ENCODE peak calls at places on chromosome 20, in six cellular contexts. S is WTC11, Z is H1, P is GM12878, O is K562, B is HepG2. L is an unnamed sample.

GRCh38 chr20:52665441-52665840 is 306.7 kb upstream of the TSHZ2 start:
- DNase-seq in S (no peak), Z (no peak), P (no peak), O (no peak), B (no peak), L (no peak)

GRCh38 chr20:17652411-17652810 is 29.6 kb downstream of the RRBP1 start:
- DNase-seq in S (no peak), Z (no peak), P (no peak), O (no peak), B (no peak), L (no peak)

GRCh38 chr20:9886227-9886626 is 47.4 kb upstream of the PAK5 start:
- DNase-seq in S (no peak), Z (no peak), P (no peak), O (no peak), B (no peak), L (no peak)

GRCh38 chr20:6702144-6702543 is 65.3 kb upstream of the BMP2 start:
- DNase-seq in S (no peak), Z (no peak), P (no peak), O (no peak), B (no peak), L (no peak)

GRCh38 chr20:34001378-34001777 is 7.7 kb downstream of the RALY start:
- DNase-seq in S (no peak), Z (no peak), P (no peak), O (no peak), B (no peak), L (no peak)

GRCh38 chr20:18832801-18833200 is 19.2 kb downstream of the SCP2D1 start:
- DNase-seq in S (no peak), Z (no peak), P (no peak), O (no peak), B (no peak), L (no peak)

GRCh38 chr20:61636531-61637116 is 384.6 kb downstream of the CDH4 start:
- DNase-seq in S (peak), Z (no peak), P (no peak), O (no peak), B (no peak), L (no peak)

GRCh38 chr20:62978559-62978938 is 26.0 kb downstream of the SLC17A9 start:
- DNase-seq in S (no peak), Z (no peak), P (no peak), O (no peak), B (no peak), L (no peak)

GRCh38 chr20:15176929-15177328 is 839.5 kb upstream of the FLRT3 start:
- DNase-seq in S (no peak), Z (no peak), P (no peak), O (no peak), B (no peak), L (no peak)

GRCh38 chr20:31684153-31685003 is 38.3 kb downstream of the BCL2L1 start:
- DNase-seq in S (no peak), Z (no peak), P (no peak), O (no peak), B (no peak), L (no peak)

GRCh38 chr20:51386586-51386985 is 155.9 kb downstream of the NFATC2 start:
- DNase-seq in S (no peak), Z (no peak), P (no peak), O (no peak), B (no peak), L (no peak)

GRCh38 chr20:38180781-38181180 is 15.7 kb upstream of the TGM2 start:
- DNase-seq in S (no peak), Z (no peak), P (no peak), O (no peak), B (no peak), L (no peak)

GRCh38 chr20:16123623-16124022 is 449.6 kb downstream of the KIF16B start:
- DNase-seq in S (no peak), Z (no peak), P (no peak), O (no peak), B (no peak), L (no peak)

GRCh38 chr20:42635699-42636411 is 553.9 kb downstream of the PTPRT start:
- DNase-seq in S (no peak), Z (no peak), P (no peak), O (no peak), B (no peak), L (no peak)
- TF ChIP-seq ATF3 in S (no peak), Z (no peak), P (no peak), O (no peak), B (no peak), L (no peak)

DNA sequence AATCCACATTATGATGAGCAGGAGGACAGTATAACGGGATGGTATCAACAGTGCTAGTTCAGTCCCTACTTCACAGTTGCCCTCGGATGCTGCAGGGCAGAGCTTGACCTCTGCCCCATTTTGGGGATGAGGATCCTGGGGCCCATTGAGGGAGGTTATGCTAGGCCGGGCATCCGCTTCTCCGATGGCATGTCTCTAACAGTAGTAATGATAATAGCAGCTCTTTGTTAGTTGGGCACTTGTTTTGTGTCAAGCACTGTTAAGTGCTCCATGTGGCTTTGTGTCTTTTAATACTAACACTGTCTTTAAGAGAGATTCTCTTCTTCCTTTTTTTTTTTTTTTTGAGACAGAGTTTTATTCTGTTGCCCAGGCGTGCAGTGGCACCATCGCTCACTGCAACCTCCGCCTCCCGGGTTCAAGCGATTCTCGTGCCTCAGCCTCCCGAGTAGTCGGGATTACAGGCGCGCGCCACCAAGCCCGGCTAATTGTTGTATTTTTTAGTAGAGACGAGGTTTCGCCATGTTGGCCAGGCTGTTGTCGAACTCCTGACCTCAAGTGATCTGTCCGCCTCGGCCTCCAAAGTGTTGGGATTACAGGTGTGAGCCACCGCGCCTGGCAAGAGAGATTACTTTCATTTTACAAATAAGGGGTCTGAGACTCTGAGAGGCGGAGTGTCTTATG is 1.1 kb downstream of the MAPRE1 start:
- DNase-seq in S (no peak), Z (no peak), P (no peak), O (no peak), B (no peak), L (no peak)
- TF ChIP-seq ATF3 in S (no peak), Z (no peak), P (no peak), O (no peak), B (no peak), L (no peak)

GRCh38 chr20:36066777-36067176 is 87.8 kb upstream of the EPB41L1 start:
- DNase-seq in S (no peak), Z (no peak), P (no peak), O (no peak), B (no peak), L (no peak)

GRCh38 chr20:36074983-36075382 is 79.6 kb upstream of the EPB41L1 start:
- DNase-seq in S (no peak), Z (no peak), P (no peak), O (no peak), B (no peak), L (no peak)

GRCh38 chr20:36065427-36065998 is 89.0 kb upstream of the EPB41L1 start:
- DNase-seq in S (no peak), Z (no peak), P (no peak), O (no peak), B (no peak), L (no peak)

GRCh38 chr20:36071848-36072247 is 82.7 kb upstream of the EPB41L1 start:
- DNase-seq in S (no peak), Z (no peak), P (no peak), O (no peak), B (no peak), L (no peak)

DNA sequence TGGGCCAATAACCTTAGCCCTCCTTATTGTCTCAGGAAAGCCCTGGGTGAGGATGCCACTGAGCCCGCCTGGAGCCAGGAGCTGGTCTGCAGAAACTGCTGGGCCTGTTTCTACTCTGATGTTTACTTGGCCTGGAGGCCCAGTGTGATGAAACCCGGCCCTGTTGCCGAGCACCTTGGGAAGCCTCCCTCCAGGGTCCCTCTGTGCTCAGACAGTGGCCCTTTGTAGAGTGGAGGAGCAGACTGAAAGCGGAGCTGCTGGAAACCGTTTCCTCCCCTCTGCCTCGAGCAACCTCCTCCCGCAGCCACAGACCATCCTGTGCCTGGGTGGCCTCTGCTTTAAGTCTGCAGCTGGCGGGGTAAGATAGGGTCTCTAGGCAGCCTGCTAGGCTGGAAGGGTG is 84.1 kb upstream of the EPB41L1 start:
- DNase-seq in S (peak), Z (peak), P (no peak), O (no peak), B (peak), L (no peak)
- TF ChIP-seq ATF3 in S (no peak), Z (no peak), P (no peak), O (no peak), B (no peak), L (no peak)

GRCh38 chr20:11248691-11249178 is 574.9 kb upstream of the JAG1 start:
- DNase-seq in S (no peak), Z (no peak), P (no peak), O (no peak), B (no peak), L (no peak)
- TF ChIP-seq ATF3 in S (no peak), Z (no peak), P (no peak), O (no peak), B (no peak), L (no peak)